ENCODE peak calls at places on chromosomes 11 and 22, in seven cellular contexts. Y is GM23338, N is C1 segment of cervical spinal cord, G is nucleus accumbens, P is activated gamma-delta T cell, E is Panc1, H is glutamatergic neuron. J is an unnamed sample.

GRCh38 chr22:50216161-50216683 is 15.4 kb downstream of the SELENOO start:
- DNase-seq in E (no peak), Y (no peak), G (no peak), N (no peak), H (no peak), P (no peak), J (no peak)

GRCh38 chr11:35367491-35367890 is 51.9 kb downstream of the SLC1A2 start:
- DNase-seq in P (no peak), Y (no peak), E (no peak), H (no peak), G (no peak), N (no peak), J (no peak)

GRCh38 chr11:10158461-10158860 is 135.6 kb downstream of the SBF2 start:
- DNase-seq in G (no peak), Y (no peak), E (no peak), N (no peak), P (no peak), H (no peak), J (no peak)

GRCh38 chr11:45219411-45219810 is 66.7 kb downstream of the SYT13 start:
- DNase-seq in H (no peak), P (no peak), G (no peak), N (no peak), Y (no peak), E (no peak), J (no peak)

GRCh38 chr11:63845305-63845704 is 6.4 kb downstream of the MARK2 start:
- DNase-seq in G (no peak), E (no peak), N (no peak), P (no peak), H (no peak), Y (no peak), J (no peak)

GRCh38 chr11:93080146-93080759 is 110.8 kb downstream of the MTNR1B start:
- DNase-seq in E (no peak), G (no peak), H (no peak), N (no peak), Y (no peak), P (no peak), J (no peak)

GRCh38 chr22:27476729-27477128 is 324.8 kb downstream of the MN1 start:
- DNase-seq in H (no peak), G (no peak), P (no peak), E (no peak), Y (no peak), N (no peak), J (no peak)

GRCh38 chr11:115652094-115652493 is 147.9 kb upstream of the CADM1 start:
- DNase-seq in N (no peak), E (no peak), P (no peak), G (no peak), H (no peak), Y (no peak), J (no peak)

GRCh38 chr11:107741044-107741823 is 29.4 kb upstream of the SLN start:
- DNase-seq in P (no peak), H (no peak), G (no peak), Y (peak; percentile 67), E (peak; percentile 39), N (no peak), J (no peak)

GRCh38 chr11:3835752-3836151 is 5.0 kb downstream of the RHOG start:
- DNase-seq in G (no peak), Y (no peak), P (no peak), N (peak; percentile 13), H (no peak), E (no peak), J (no peak)

GRCh38 chr22:41369089-41369745 is 12.5 kb upstream of the TEF start:
- DNase-seq in H (peak; percentile 48), G (no peak), E (no peak), N (peak; percentile 38), Y (no peak), P (no peak), J (no peak)

GRCh38 chr11:15603208-15603607 is 488.5 kb downstream of the INSC start:
- DNase-seq in P (no peak), E (no peak), Y (no peak), G (no peak), H (no peak), N (no peak), J (no peak)

GRCh38 chr11:77180346-77180745 is 52.3 kb downstream of the MYO7A start:
- DNase-seq in Y (no peak), E (no peak), N (no peak), G (no peak), P (no peak), H (no peak), J (no peak)

GRCh38 chr11:111942826-111943225 is 5.7 kb downstream of the DIXDC1 start:
- DNase-seq in Y (no peak), G (no peak), P (no peak), N (no peak), H (no peak), E (no peak), J (no peak)

GRCh38 chr22:29503811-29504372 is 23.9 kb downstream of the NEFH start:
- DNase-seq in N (peak; percentile 26), H (no peak), G (no peak), E (no peak), P (no peak), Y (no peak), J (no peak)

GRCh38 chr11:83566948-83567347 is 280.8 kb upstream of the CCDC90B start:
- DNase-seq in E (no peak), G (no peak), P (no peak), Y (no peak), N (no peak), H (no peak), J (no peak)

GRCh38 chr11:79419120-79419519 is 21.7 kb downstream of the TENM4 start:
- DNase-seq in Y (no peak), N (no peak), G (no peak), E (peak; percentile 62), H (no peak), P (no peak), J (no peak)

GRCh38 chr11:69999721-70000120 is 78.4 kb upstream of the ANO1 start:
- DNase-seq in P (no peak), G (no peak), H (no peak), N (no peak), Y (peak; percentile 52), E (no peak), J (no peak)

GRCh38 chr11:9263840-9264380 is 1.2 kb downstream of the DENND5A start:
- DNase-seq in G (no peak), N (peak; percentile 63), E (no peak), P (no peak), Y (no peak), H (no peak), J (no peak)

GRCh38 chr11:74044538-74044937 is 35.7 kb upstream of the UCP3 start:
- DNase-seq in P (no peak), E (no peak), G (no peak), Y (no peak), N (no peak), H (no peak), J (no peak)

GRCh38 chr11:120316880-120317688 is 8.0 kb upstream of the TLCD5 start:
- DNase-seq in G (no peak), P (no peak), N (no peak), E (no peak), Y (peak; percentile 74), H (no peak), J (no peak)

GRCh38 chr11:3094223-3094824 is 37.1 kb upstream of the CARS1 start:
- DNase-seq in G (no peak), H (no peak), Y (no peak), N (no peak), E (no peak), P (no peak), J (no peak)

GRCh38 chr11:8934735-8935478 is 2.2 kb upstream of the C11orf16 start:
- DNase-seq in E (no peak), N (no peak), G (no peak), H (no peak), Y (peak; percentile 38), P (no peak), J (no peak)

GRCh38 chr11:19259487-19260345 is 19.0 kb upstream of the E2F8 start:
- DNase-seq in N (peak; percentile 21), G (peak; percentile 3), P (no peak), Y (peak; percentile 68), E (no peak), H (peak; percentile 83), J (peak; percentile 12)

GRCh38 chr11:102010776-102011500 is 36.3 kb upstream of the CFAP300 start:
- DNase-seq in N (no peak), E (peak; percentile 87), H (peak; percentile 74), P (no peak), G (no peak), Y (peak; percentile 90), J (no peak)

GRCh38 chr11:122633219-122633829 is 22.2 kb upstream of the UBASH3B start:
- DNase-seq in H (peak; percentile 42), N (no peak), E (no peak), G (no peak), Y (peak; percentile 73), P (no peak), J (no peak)

GRCh38 chr22:46750861-46751260 is 11.6 kb upstream of the TBC1D22A start:
- DNase-seq in Y (no peak), H (no peak), N (no peak), P (no peak), E (no peak), G (no peak), J (no peak)

GRCh38 chr22:43308451-43309235 is 34.5 kb downstream of the SCUBE1 start:
- DNase-seq in G (no peak), P (no peak), Y (peak; percentile 34), N (no peak), H (no peak), E (no peak), J (no peak)

GRCh38 chr11:69351460-69351859 is 57.5 kb downstream of the MYEOV start:
- DNase-seq in E (no peak), Y (no peak), P (no peak), H (no peak), N (no peak), G (no peak), J (no peak)

GRCh38 chr11:17298302-17298701 is 21.8 kb downstream of the NUCB2 start:
- DNase-seq in P (no peak), H (no peak), N (no peak), Y (no peak), E (no peak), G (no peak), J (no peak)

GRCh38 chr22:48897638-48897954 is 930.1 kb downstream of the BRD1 start:
- DNase-seq in N (no peak), P (no peak), G (no peak), H (no peak), Y (no peak), E (no peak), J (no peak)

GRCh38 chr11:74697722-74698121 is 33.5 kb downstream of the CHRDL2 start:
- DNase-seq in N (no peak), H (no peak), P (no peak), E (no peak), G (no peak), Y (no peak), J (no peak)

GRCh38 chr11:94669032-94669431 is 99.1 kb upstream of the AMOTL1 start:
- DNase-seq in P (no peak), E (no peak), G (no peak), Y (no peak), N (no peak), H (no peak), J (no peak)

GRCh38 chr22:19882446-19883381 is 28.0 kb upstream of the GNB1L start:
- DNase-seq in E (no peak), H (peak; percentile 10), N (no peak), Y (no peak), P (no peak), G (no peak), J (no peak)

GRCh38 chr11:106091480-106092123 is 14.1 kb downstream of the AASDHPPT start:
- DNase-seq in H (no peak), N (no peak), E (no peak), Y (no peak), G (no peak), P (no peak), J (no peak)

GRCh38 chr22:37196539-37197450 is 8.7 kb upstream of the C1QTNF6 start:
- DNase-seq in G (no peak), E (no peak), P (no peak), H (peak; percentile 5), N (peak; percentile 49), Y (no peak), J (no peak)